ENCODE peak calls at places on chromosomes 3 and 15, in eight cellular contexts. One of them, this sample, is unnamed.

GRCh38 chr3:71688121-71688520 is 37.1 kb downstream of the EIF4E3 start:
- ATAC-seq in right cardiac atrium: no peak
- ATAC-seq in GM12878: no peak
- ATAC-seq in left ventricle myocardium superior: no peak
- ATAC-seq in activated naive CD8-positive, alpha-beta T cell treated with anti-CD3 and anti-CD28 coated beads, Interleukin-2, amount 50 U/mL, for 24 hours: no peak
- ATAC-seq in activated CD8-positive, alpha-beta memory T cell treated with anti-CD3 and anti-CD28 coated beads, Interleukin-2, amount 10 ng/mL, durations not matched to agents 7 days and 5 days: no peak
- ATAC-seq in body of pancreas: no peak
- ATAC-seq in activated CD4-positive, alpha-beta T cell treated with anti-CD3 and anti-CD28 coated beads for 36 hours: no peak
- ATAC-seq in this sample: no peak

GRCh38 chr3:45167011-45167911 is 21.1 kb upstream of the CDCP1 start:
- ATAC-seq in GM12878: peak
- ATAC-seq in body of pancreas: peak
- ATAC-seq in activated CD4-positive, alpha-beta T cell treated with anti-CD3 and anti-CD28 coated beads for 36 hours: peak
- ATAC-seq in activated naive CD8-positive, alpha-beta T cell treated with anti-CD3 and anti-CD28 coated beads, Interleukin-2, amount 50 U/mL, for 24 hours: peak
- ATAC-seq in activated CD8-positive, alpha-beta memory T cell treated with anti-CD3 and anti-CD28 coated beads, Interleukin-2, amount 10 ng/mL, durations not matched to agents 7 days and 5 days: peak
- ATAC-seq in left ventricle myocardium superior: peak
- ATAC-seq in right cardiac atrium: peak
- ATAC-seq in this sample: peak

GRCh38 chr15:85710340-85710842 is 84.3 kb downstream of the KLHL25 start:
- ATAC-seq in activated CD8-positive, alpha-beta memory T cell treated with anti-CD3 and anti-CD28 coated beads, Interleukin-2, amount 10 ng/mL, durations not matched to agents 7 days and 5 days: peak
- ATAC-seq in GM12878: peak
- ATAC-seq in body of pancreas: no peak
- ATAC-seq in left ventricle myocardium superior: no peak
- ATAC-seq in activated naive CD8-positive, alpha-beta T cell treated with anti-CD3 and anti-CD28 coated beads, Interleukin-2, amount 50 U/mL, for 24 hours: peak
- ATAC-seq in activated CD4-positive, alpha-beta T cell treated with anti-CD3 and anti-CD28 coated beads for 36 hours: peak
- ATAC-seq in right cardiac atrium: no peak
- ATAC-seq in this sample: peak

GRCh38 chr3:42747581-42747980 is 25.5 kb downstream of the CCDC13 start:
- ATAC-seq in activated CD4-positive, alpha-beta T cell treated with anti-CD3 and anti-CD28 coated beads for 36 hours: peak
- ATAC-seq in activated naive CD8-positive, alpha-beta T cell treated with anti-CD3 and anti-CD28 coated beads, Interleukin-2, amount 50 U/mL, for 24 hours: no peak
- ATAC-seq in right cardiac atrium: no peak
- ATAC-seq in activated CD8-positive, alpha-beta memory T cell treated with anti-CD3 and anti-CD28 coated beads, Interleukin-2, amount 10 ng/mL, durations not matched to agents 7 days and 5 days: peak
- ATAC-seq in body of pancreas: no peak
- ATAC-seq in left ventricle myocardium superior: no peak
- ATAC-seq in GM12878: no peak
- ATAC-seq in this sample: no peak

GRCh38 chr3:9248232-9249191 is 934 bp downstream of the SRGAP3 start:
- ATAC-seq in activated CD4-positive, alpha-beta T cell treated with anti-CD3 and anti-CD28 coated beads for 36 hours: no peak
- ATAC-seq in activated naive CD8-positive, alpha-beta T cell treated with anti-CD3 and anti-CD28 coated beads, Interleukin-2, amount 50 U/mL, for 24 hours: no peak
- ATAC-seq in activated CD8-positive, alpha-beta memory T cell treated with anti-CD3 and anti-CD28 coated beads, Interleukin-2, amount 10 ng/mL, durations not matched to agents 7 days and 5 days: no peak
- ATAC-seq in body of pancreas: peak
- ATAC-seq in GM12878: no peak
- ATAC-seq in right cardiac atrium: peak
- ATAC-seq in left ventricle myocardium superior: no peak
- ATAC-seq in this sample: no peak

GRCh38 chr3:16245613-16246012 is 19.1 kb downstream of the DPH3 start:
- ATAC-seq in right cardiac atrium: no peak
- ATAC-seq in activated CD4-positive, alpha-beta T cell treated with anti-CD3 and anti-CD28 coated beads for 36 hours: no peak
- ATAC-seq in activated naive CD8-positive, alpha-beta T cell treated with anti-CD3 and anti-CD28 coated beads, Interleukin-2, amount 50 U/mL, for 24 hours: no peak
- ATAC-seq in activated CD8-positive, alpha-beta memory T cell treated with anti-CD3 and anti-CD28 coated beads, Interleukin-2, amount 10 ng/mL, durations not matched to agents 7 days and 5 days: no peak
- ATAC-seq in left ventricle myocardium superior: no peak
- ATAC-seq in body of pancreas: no peak
- ATAC-seq in GM12878: no peak
- ATAC-seq in this sample: no peak

GRCh38 chr15:93587046-93587445 is 498.0 kb upstream of the RGMA start:
- ATAC-seq in activated naive CD8-positive, alpha-beta T cell treated with anti-CD3 and anti-CD28 coated beads, Interleukin-2, amount 50 U/mL, for 24 hours: no peak
- ATAC-seq in activated CD4-positive, alpha-beta T cell treated with anti-CD3 and anti-CD28 coated beads for 36 hours: no peak
- ATAC-seq in GM12878: no peak
- ATAC-seq in right cardiac atrium: no peak
- ATAC-seq in left ventricle myocardium superior: peak
- ATAC-seq in body of pancreas: no peak
- ATAC-seq in activated CD8-positive, alpha-beta memory T cell treated with anti-CD3 and anti-CD28 coated beads, Interleukin-2, amount 10 ng/mL, durations not matched to agents 7 days and 5 days: no peak
- ATAC-seq in this sample: no peak

GRCh38 chr15:90174140-90174891 is 26.8 kb upstream of the SEMA4B start:
- ATAC-seq in left ventricle myocardium superior: peak
- ATAC-seq in activated naive CD8-positive, alpha-beta T cell treated with anti-CD3 and anti-CD28 coated beads, Interleukin-2, amount 50 U/mL, for 24 hours: no peak
- ATAC-seq in activated CD4-positive, alpha-beta T cell treated with anti-CD3 and anti-CD28 coated beads for 36 hours: no peak
- ATAC-seq in body of pancreas: peak
- ATAC-seq in activated CD8-positive, alpha-beta memory T cell treated with anti-CD3 and anti-CD28 coated beads, Interleukin-2, amount 10 ng/mL, durations not matched to agents 7 days and 5 days: no peak
- ATAC-seq in right cardiac atrium: peak
- ATAC-seq in GM12878: no peak
- ATAC-seq in this sample: no peak

GRCh38 chr3:189122120-189122519 is 49.7 kb upstream of the TPRG1 start:
- ATAC-seq in activated CD4-positive, alpha-beta T cell treated with anti-CD3 and anti-CD28 coated beads for 36 hours: no peak
- ATAC-seq in body of pancreas: no peak
- ATAC-seq in right cardiac atrium: peak
- ATAC-seq in activated naive CD8-positive, alpha-beta T cell treated with anti-CD3 and anti-CD28 coated beads, Interleukin-2, amount 50 U/mL, for 24 hours: no peak
- ATAC-seq in left ventricle myocardium superior: peak
- ATAC-seq in GM12878: no peak
- ATAC-seq in activated CD8-positive, alpha-beta memory T cell treated with anti-CD3 and anti-CD28 coated beads, Interleukin-2, amount 10 ng/mL, durations not matched to agents 7 days and 5 days: no peak
- ATAC-seq in this sample: no peak

GRCh38 chr3:4772171-4772804 is 206.9 kb upstream of the BHLHE40 start:
- ATAC-seq in activated CD4-positive, alpha-beta T cell treated with anti-CD3 and anti-CD28 coated beads for 36 hours: no peak
- ATAC-seq in right cardiac atrium: peak
- ATAC-seq in body of pancreas: peak
- ATAC-seq in activated CD8-positive, alpha-beta memory T cell treated with anti-CD3 and anti-CD28 coated beads, Interleukin-2, amount 10 ng/mL, durations not matched to agents 7 days and 5 days: no peak
- ATAC-seq in left ventricle myocardium superior: peak
- ATAC-seq in GM12878: no peak
- ATAC-seq in activated naive CD8-positive, alpha-beta T cell treated with anti-CD3 and anti-CD28 coated beads, Interleukin-2, amount 50 U/mL, for 24 hours: no peak
- ATAC-seq in this sample: no peak

GRCh38 chr3:152197451-152197850 is 71.3 kb upstream of the MBNL1 start:
- ATAC-seq in left ventricle myocardium superior: peak
- ATAC-seq in right cardiac atrium: no peak
- ATAC-seq in activated CD4-positive, alpha-beta T cell treated with anti-CD3 and anti-CD28 coated beads for 36 hours: peak
- ATAC-seq in activated naive CD8-positive, alpha-beta T cell treated with anti-CD3 and anti-CD28 coated beads, Interleukin-2, amount 50 U/mL, for 24 hours: peak
- ATAC-seq in body of pancreas: no peak
- ATAC-seq in activated CD8-positive, alpha-beta memory T cell treated with anti-CD3 and anti-CD28 coated beads, Interleukin-2, amount 10 ng/mL, durations not matched to agents 7 days and 5 days: no peak
- ATAC-seq in GM12878: peak
- ATAC-seq in this sample: peak

GRCh38 chr3:11545186-11545851 is 98.4 kb downstream of the VGLL4 start:
- ATAC-seq in activated CD8-positive, alpha-beta memory T cell treated with anti-CD3 and anti-CD28 coated beads, Interleukin-2, amount 10 ng/mL, durations not matched to agents 7 days and 5 days: no peak
- ATAC-seq in right cardiac atrium: peak
- ATAC-seq in GM12878: no peak
- ATAC-seq in activated naive CD8-positive, alpha-beta T cell treated with anti-CD3 and anti-CD28 coated beads, Interleukin-2, amount 50 U/mL, for 24 hours: no peak
- ATAC-seq in body of pancreas: no peak
- ATAC-seq in activated CD4-positive, alpha-beta T cell treated with anti-CD3 and anti-CD28 coated beads for 36 hours: no peak
- ATAC-seq in left ventricle myocardium superior: peak
- ATAC-seq in this sample: no peak

GRCh38 chr3:141913150-141913811 is 36.8 kb downstream of the ATP1B3 start:
- ATAC-seq in right cardiac atrium: peak
- ATAC-seq in body of pancreas: no peak
- ATAC-seq in activated CD4-positive, alpha-beta T cell treated with anti-CD3 and anti-CD28 coated beads for 36 hours: peak
- ATAC-seq in GM12878: peak
- ATAC-seq in activated CD8-positive, alpha-beta memory T cell treated with anti-CD3 and anti-CD28 coated beads, Interleukin-2, amount 10 ng/mL, durations not matched to agents 7 days and 5 days: peak
- ATAC-seq in activated naive CD8-positive, alpha-beta T cell treated with anti-CD3 and anti-CD28 coated beads, Interleukin-2, amount 50 U/mL, for 24 hours: peak
- ATAC-seq in left ventricle myocardium superior: peak
- ATAC-seq in this sample: peak

GRCh38 chr15:88791637-88792036 is 11.6 kb upstream of the ACAN start:
- ATAC-seq in GM12878: no peak
- ATAC-seq in activated naive CD8-positive, alpha-beta T cell treated with anti-CD3 and anti-CD28 coated beads, Interleukin-2, amount 50 U/mL, for 24 hours: no peak
- ATAC-seq in left ventricle myocardium superior: no peak
- ATAC-seq in right cardiac atrium: no peak
- ATAC-seq in body of pancreas: no peak
- ATAC-seq in activated CD4-positive, alpha-beta T cell treated with anti-CD3 and anti-CD28 coated beads for 36 hours: no peak
- ATAC-seq in activated CD8-positive, alpha-beta memory T cell treated with anti-CD3 and anti-CD28 coated beads, Interleukin-2, amount 10 ng/mL, durations not matched to agents 7 days and 5 days: no peak
- ATAC-seq in this sample: no peak

GRCh38 chr3:12415014-12415653 is 69.1 kb upstream of the TSEN2 start:
- ATAC-seq in activated CD4-positive, alpha-beta T cell treated with anti-CD3 and anti-CD28 coated beads for 36 hours: peak
- ATAC-seq in activated naive CD8-positive, alpha-beta T cell treated with anti-CD3 and anti-CD28 coated beads, Interleukin-2, amount 50 U/mL, for 24 hours: no peak
- ATAC-seq in body of pancreas: no peak
- ATAC-seq in GM12878: no peak
- ATAC-seq in right cardiac atrium: no peak
- ATAC-seq in activated CD8-positive, alpha-beta memory T cell treated with anti-CD3 and anti-CD28 coated beads, Interleukin-2, amount 10 ng/mL, durations not matched to agents 7 days and 5 days: no peak
- ATAC-seq in left ventricle myocardium superior: no peak
- ATAC-seq in this sample: no peak

GRCh38 chr15:47388299-47388698 is 329.0 kb upstream of the SEMA6D start:
- ATAC-seq in left ventricle myocardium superior: no peak
- ATAC-seq in right cardiac atrium: no peak
- ATAC-seq in GM12878: no peak
- ATAC-seq in activated CD4-positive, alpha-beta T cell treated with anti-CD3 and anti-CD28 coated beads for 36 hours: no peak
- ATAC-seq in activated CD8-positive, alpha-beta memory T cell treated with anti-CD3 and anti-CD28 coated beads, Interleukin-2, amount 10 ng/mL, durations not matched to agents 7 days and 5 days: no peak
- ATAC-seq in body of pancreas: no peak
- ATAC-seq in activated naive CD8-positive, alpha-beta T cell treated with anti-CD3 and anti-CD28 coated beads, Interleukin-2, amount 50 U/mL, for 24 hours: no peak
- ATAC-seq in this sample: no peak

GRCh38 chr3:10177737-10178136 is 13.0 kb downstream of the IRAK2 start:
- ATAC-seq in right cardiac atrium: no peak
- ATAC-seq in activated naive CD8-positive, alpha-beta T cell treated with anti-CD3 and anti-CD28 coated beads, Interleukin-2, amount 50 U/mL, for 24 hours: no peak
- ATAC-seq in activated CD8-positive, alpha-beta memory T cell treated with anti-CD3 and anti-CD28 coated beads, Interleukin-2, amount 10 ng/mL, durations not matched to agents 7 days and 5 days: no peak
- ATAC-seq in left ventricle myocardium superior: no peak
- ATAC-seq in activated CD4-positive, alpha-beta T cell treated with anti-CD3 and anti-CD28 coated beads for 36 hours: no peak
- ATAC-seq in body of pancreas: no peak
- ATAC-seq in GM12878: no peak
- ATAC-seq in this sample: no peak

GRCh38 chr3:129625071-129625874 is 18.8 kb upstream of the PLXND1 start:
- ATAC-seq in activated CD4-positive, alpha-beta T cell treated with anti-CD3 and anti-CD28 coated beads for 36 hours: no peak
- ATAC-seq in right cardiac atrium: no peak
- ATAC-seq in GM12878: no peak
- ATAC-seq in left ventricle myocardium superior: no peak
- ATAC-seq in activated CD8-positive, alpha-beta memory T cell treated with anti-CD3 and anti-CD28 coated beads, Interleukin-2, amount 10 ng/mL, durations not matched to agents 7 days and 5 days: no peak
- ATAC-seq in activated naive CD8-positive, alpha-beta T cell treated with anti-CD3 and anti-CD28 coated beads, Interleukin-2, amount 50 U/mL, for 24 hours: no peak
- ATAC-seq in body of pancreas: no peak
- ATAC-seq in this sample: no peak

GRCh38 chr15:45637552-45638033 is 2.8 kb downstream of the SQOR start:
- ATAC-seq in activated CD4-positive, alpha-beta T cell treated with anti-CD3 and anti-CD28 coated beads for 36 hours: peak
- ATAC-seq in activated naive CD8-positive, alpha-beta T cell treated with anti-CD3 and anti-CD28 coated beads, Interleukin-2, amount 50 U/mL, for 24 hours: peak
- ATAC-seq in GM12878: peak
- ATAC-seq in activated CD8-positive, alpha-beta memory T cell treated with anti-CD3 and anti-CD28 coated beads, Interleukin-2, amount 10 ng/mL, durations not matched to agents 7 days and 5 days: peak
- ATAC-seq in body of pancreas: peak
- ATAC-seq in left ventricle myocardium superior: peak
- ATAC-seq in right cardiac atrium: peak
- ATAC-seq in this sample: peak

GRCh38 chr3:190359813-190360212 is 28.1 kb upstream of the CLDN16 start:
- ATAC-seq in body of pancreas: no peak
- ATAC-seq in GM12878: no peak
- ATAC-seq in activated CD4-positive, alpha-beta T cell treated with anti-CD3 and anti-CD28 coated beads for 36 hours: no peak
- ATAC-seq in right cardiac atrium: no peak
- ATAC-seq in activated CD8-positive, alpha-beta memory T cell treated with anti-CD3 and anti-CD28 coated beads, Interleukin-2, amount 10 ng/mL, durations not matched to agents 7 days and 5 days: no peak
- ATAC-seq in left ventricle myocardium superior: no peak
- ATAC-seq in activated naive CD8-positive, alpha-beta T cell treated with anti-CD3 and anti-CD28 coated beads, Interleukin-2, amount 50 U/mL, for 24 hours: no peak
- ATAC-seq in this sample: no peak

GRCh38 chr3:169133178-169134161 is 530.0 kb downstream of the MECOM start:
- ATAC-seq in right cardiac atrium: no peak
- ATAC-seq in activated CD4-positive, alpha-beta T cell treated with anti-CD3 and anti-CD28 coated beads for 36 hours: no peak
- ATAC-seq in activated naive CD8-positive, alpha-beta T cell treated with anti-CD3 and anti-CD28 coated beads, Interleukin-2, amount 50 U/mL, for 24 hours: no peak
- ATAC-seq in left ventricle myocardium superior: no peak
- ATAC-seq in body of pancreas: peak
- ATAC-seq in activated CD8-positive, alpha-beta memory T cell treated with anti-CD3 and anti-CD28 coated beads, Interleukin-2, amount 10 ng/mL, durations not matched to agents 7 days and 5 days: no peak
- ATAC-seq in GM12878: no peak
- ATAC-seq in this sample: no peak

GRCh38 chr3:173221010-173221409 is 80.0 kb upstream of the SPATA16 start:
- ATAC-seq in body of pancreas: no peak
- ATAC-seq in activated naive CD8-positive, alpha-beta T cell treated with anti-CD3 and anti-CD28 coated beads, Interleukin-2, amount 50 U/mL, for 24 hours: no peak
- ATAC-seq in GM12878: peak
- ATAC-seq in right cardiac atrium: no peak
- ATAC-seq in activated CD8-positive, alpha-beta memory T cell treated with anti-CD3 and anti-CD28 coated beads, Interleukin-2, amount 10 ng/mL, durations not matched to agents 7 days and 5 days: no peak
- ATAC-seq in left ventricle myocardium superior: no peak
- ATAC-seq in activated CD4-positive, alpha-beta T cell treated with anti-CD3 and anti-CD28 coated beads for 36 hours: no peak
- ATAC-seq in this sample: no peak

GRCh38 chr15:90813796-90814192 is 54.6 kb upstream of the FURIN start:
- ATAC-seq in activated naive CD8-positive, alpha-beta T cell treated with anti-CD3 and anti-CD28 coated beads, Interleukin-2, amount 50 U/mL, for 24 hours: no peak
- ATAC-seq in GM12878: peak
- ATAC-seq in activated CD8-positive, alpha-beta memory T cell treated with anti-CD3 and anti-CD28 coated beads, Interleukin-2, amount 10 ng/mL, durations not matched to agents 7 days and 5 days: peak
- ATAC-seq in body of pancreas: peak
- ATAC-seq in left ventricle myocardium superior: no peak
- ATAC-seq in activated CD4-positive, alpha-beta T cell treated with anti-CD3 and anti-CD28 coated beads for 36 hours: peak
- ATAC-seq in right cardiac atrium: no peak
- ATAC-seq in this sample: no peak

GRCh38 chr3:20583648-20584047 is 397.6 kb upstream of the SGO1 start:
- ATAC-seq in activated CD4-positive, alpha-beta T cell treated with anti-CD3 and anti-CD28 coated beads for 36 hours: no peak
- ATAC-seq in body of pancreas: no peak
- ATAC-seq in right cardiac atrium: no peak
- ATAC-seq in activated naive CD8-positive, alpha-beta T cell treated with anti-CD3 and anti-CD28 coated beads, Interleukin-2, amount 50 U/mL, for 24 hours: no peak
- ATAC-seq in activated CD8-positive, alpha-beta memory T cell treated with anti-CD3 and anti-CD28 coated beads, Interleukin-2, amount 10 ng/mL, durations not matched to agents 7 days and 5 days: no peak
- ATAC-seq in left ventricle myocardium superior: no peak
- ATAC-seq in GM12878: no peak
- ATAC-seq in this sample: no peak

GRCh38 chr15:89330119-89330518 is 4.5 kb downstream of the POLG start:
- ATAC-seq in left ventricle myocardium superior: no peak
- ATAC-seq in activated CD8-positive, alpha-beta memory T cell treated with anti-CD3 and anti-CD28 coated beads, Interleukin-2, amount 10 ng/mL, durations not matched to agents 7 days and 5 days: no peak
- ATAC-seq in activated CD4-positive, alpha-beta T cell treated with anti-CD3 and anti-CD28 coated beads for 36 hours: no peak
- ATAC-seq in body of pancreas: no peak
- ATAC-seq in right cardiac atrium: no peak
- ATAC-seq in activated naive CD8-positive, alpha-beta T cell treated with anti-CD3 and anti-CD28 coated beads, Interleukin-2, amount 50 U/mL, for 24 hours: no peak
- ATAC-seq in GM12878: no peak
- ATAC-seq in this sample: no peak

GRCh38 chr15:83155937-83156336 is 48.5 kb downstream of the TM6SF1 start:
- ATAC-seq in right cardiac atrium: no peak
- ATAC-seq in left ventricle myocardium superior: no peak
- ATAC-seq in activated CD8-positive, alpha-beta memory T cell treated with anti-CD3 and anti-CD28 coated beads, Interleukin-2, amount 10 ng/mL, durations not matched to agents 7 days and 5 days: no peak
- ATAC-seq in GM12878: no peak
- ATAC-seq in activated naive CD8-positive, alpha-beta T cell treated with anti-CD3 and anti-CD28 coated beads, Interleukin-2, amount 50 U/mL, for 24 hours: no peak
- ATAC-seq in body of pancreas: no peak
- ATAC-seq in activated CD4-positive, alpha-beta T cell treated with anti-CD3 and anti-CD28 coated beads for 36 hours: no peak
- ATAC-seq in this sample: no peak

GRCh38 chr3:183275418-183275817 is 22.4 kb downstream of the B3GNT5 start:
- ATAC-seq in activated CD4-positive, alpha-beta T cell treated with anti-CD3 and anti-CD28 coated beads for 36 hours: peak
- ATAC-seq in activated naive CD8-positive, alpha-beta T cell treated with anti-CD3 and anti-CD28 coated beads, Interleukin-2, amount 50 U/mL, for 24 hours: no peak
- ATAC-seq in GM12878: no peak
- ATAC-seq in activated CD8-positive, alpha-beta memory T cell treated with anti-CD3 and anti-CD28 coated beads, Interleukin-2, amount 10 ng/mL, durations not matched to agents 7 days and 5 days: no peak
- ATAC-seq in body of pancreas: peak
- ATAC-seq in left ventricle myocardium superior: peak
- ATAC-seq in right cardiac atrium: no peak
- ATAC-seq in this sample: no peak

GRCh38 chr3:140597364-140597763 is 80.5 kb upstream of the TRIM42 start:
- ATAC-seq in activated CD8-positive, alpha-beta memory T cell treated with anti-CD3 and anti-CD28 coated beads, Interleukin-2, amount 10 ng/mL, durations not matched to agents 7 days and 5 days: no peak
- ATAC-seq in body of pancreas: no peak
- ATAC-seq in GM12878: no peak
- ATAC-seq in left ventricle myocardium superior: no peak
- ATAC-seq in activated naive CD8-positive, alpha-beta T cell treated with anti-CD3 and anti-CD28 coated beads, Interleukin-2, amount 50 U/mL, for 24 hours: no peak
- ATAC-seq in activated CD4-positive, alpha-beta T cell treated with anti-CD3 and anti-CD28 coated beads for 36 hours: no peak
- ATAC-seq in right cardiac atrium: no peak
- ATAC-seq in this sample: no peak

GRCh38 chr3:138188013-138188352 is 882 bp downstream of the ARMC8 start:
- ATAC-seq in GM12878: no peak
- ATAC-seq in activated naive CD8-positive, alpha-beta T cell treated with anti-CD3 and anti-CD28 coated beads, Interleukin-2, amount 50 U/mL, for 24 hours: peak
- ATAC-seq in activated CD4-positive, alpha-beta T cell treated with anti-CD3 and anti-CD28 coated beads for 36 hours: peak
- ATAC-seq in left ventricle myocardium superior: peak
- ATAC-seq in right cardiac atrium: peak
- ATAC-seq in body of pancreas: peak
- ATAC-seq in activated CD8-positive, alpha-beta memory T cell treated with anti-CD3 and anti-CD28 coated beads, Interleukin-2, amount 10 ng/mL, durations not matched to agents 7 days and 5 days: no peak
- ATAC-seq in this sample: no peak

GRCh38 chr3:39013289-39013688 is 38.5 kb downstream of the SCN11A start:
- ATAC-seq in activated CD4-positive, alpha-beta T cell treated with anti-CD3 and anti-CD28 coated beads for 36 hours: no peak
- ATAC-seq in right cardiac atrium: no peak
- ATAC-seq in left ventricle myocardium superior: no peak
- ATAC-seq in GM12878: no peak
- ATAC-seq in body of pancreas: no peak
- ATAC-seq in activated CD8-positive, alpha-beta memory T cell treated with anti-CD3 and anti-CD28 coated beads, Interleukin-2, amount 10 ng/mL, durations not matched to agents 7 days and 5 days: no peak
- ATAC-seq in activated naive CD8-positive, alpha-beta T cell treated with anti-CD3 and anti-CD28 coated beads, Interleukin-2, amount 50 U/mL, for 24 hours: no peak
- ATAC-seq in this sample: no peak

GRCh38 chr15:72169921-72170611 is 27.5 kb downstream of the GRAMD2A start:
- ATAC-seq in activated naive CD8-positive, alpha-beta T cell treated with anti-CD3 and anti-CD28 coated beads, Interleukin-2, amount 50 U/mL, for 24 hours: no peak
- ATAC-seq in body of pancreas: no peak
- ATAC-seq in left ventricle myocardium superior: no peak
- ATAC-seq in activated CD4-positive, alpha-beta T cell treated with anti-CD3 and anti-CD28 coated beads for 36 hours: no peak
- ATAC-seq in right cardiac atrium: no peak
- ATAC-seq in activated CD8-positive, alpha-beta memory T cell treated with anti-CD3 and anti-CD28 coated beads, Interleukin-2, amount 10 ng/mL, durations not matched to agents 7 days and 5 days: no peak
- ATAC-seq in GM12878: no peak
- ATAC-seq in this sample: no peak

This sample was measured in stimulated activated memory B cell treated with anti-CD40 and anti-IgM and Interleukin-4, amounts not matched to agents 10 μg/mL and 1 μg/mL and 100 μg/mL, for 72 hours.